ENCODE peak calls at places on chromosomes 1 and 21, in five cellular contexts. One of them, this sample, is unnamed.

GRCh38 chr1:217274416-217274815 is 356.5 kb downstream of the GPATCH2 start:
- DNase-seq in tibial nerve: no peak
- DNase-seq in K562: no peak
- DNase-seq in A549: no peak
- DNase-seq in ovary: no peak
- DNase-seq in this sample: no peak

GRCh38 chr1:91826248-91826647 is 59.7 kb downstream of the TGFBR3 start:
- DNase-seq in tibial nerve: no peak
- DNase-seq in K562: no peak
- DNase-seq in A549: no peak
- DNase-seq in ovary: no peak
- DNase-seq in this sample: no peak

GRCh38 chr1:163427336-163427735 is 105.6 kb downstream of the NUF2 start:
- DNase-seq in tibial nerve: no peak
- DNase-seq in K562: no peak
- DNase-seq in A549: no peak
- DNase-seq in ovary: no peak
- DNase-seq in this sample: no peak

GRCh38 chr21:44993321-44994015 is 53.6 kb downstream of the SLX9 start:
- DNase-seq in tibial nerve: no peak
- DNase-seq in K562: no peak
- DNase-seq in A549: no peak
- DNase-seq in ovary: no peak
- DNase-seq in this sample: no peak

GRCh38 chr1:173426057-173426456 is 51.1 kb upstream of the PRDX6 start:
- DNase-seq in tibial nerve: no peak
- DNase-seq in K562: no peak
- DNase-seq in A549: no peak
- DNase-seq in ovary: no peak
- DNase-seq in this sample: no peak

GRCh38 chr1:40711465-40712404 is 20.2 kb downstream of the NFYC start:
- DNase-seq in tibial nerve: no peak
- DNase-seq in K562: no peak
- DNase-seq in A549: peak; percentile 13
- DNase-seq in ovary: no peak
- DNase-seq in this sample: no peak

GRCh38 chr1:74570797-74571492 is 58.5 kb upstream of the LRRC53 start:
- DNase-seq in tibial nerve: no peak
- DNase-seq in K562: no peak
- DNase-seq in A549: no peak
- DNase-seq in ovary: no peak
- DNase-seq in this sample: no peak

GRCh38 chr21:36704281-36704957 is 5.5 kb downstream of the SIM2 start:
- DNase-seq in tibial nerve: no peak
- DNase-seq in K562: no peak
- DNase-seq in A549: no peak
- DNase-seq in ovary: no peak
- DNase-seq in this sample: no peak

GRCh38 chr1:220182081-220182480 is 88.1 kb downstream of the IARS2 start:
- DNase-seq in tibial nerve: no peak
- DNase-seq in K562: no peak
- DNase-seq in A549: no peak
- DNase-seq in ovary: no peak
- DNase-seq in this sample: no peak

GRCh38 chr21:44057960-44058651 is 46.0 kb downstream of the TRAPPC10 start:
- DNase-seq in tibial nerve: no peak
- DNase-seq in K562: no peak
- DNase-seq in A549: no peak
- DNase-seq in ovary: no peak
- DNase-seq in this sample: no peak

GRCh38 chr1:234782821-234783220 is 172.8 kb upstream of the IRF2BP2 start:
- DNase-seq in tibial nerve: no peak
- DNase-seq in K562: no peak
- DNase-seq in A549: no peak
- DNase-seq in ovary: no peak
- DNase-seq in this sample: no peak

GRCh38 chr1:98328855-98329254 is 332.7 kb upstream of the SNX7 start:
- DNase-seq in tibial nerve: no peak
- DNase-seq in K562: no peak
- DNase-seq in A549: no peak
- DNase-seq in ovary: no peak
- DNase-seq in this sample: no peak

GRCh38 chr1:32924881-32925344 is 23.7 kb upstream of the TMEM54 start:
- DNase-seq in tibial nerve: no peak
- DNase-seq in K562: peak; percentile 29
- DNase-seq in A549: no peak
- DNase-seq in ovary: no peak
- DNase-seq in this sample: peak; percentile 44

GRCh38 chr21:40947713-40948112 is 100.8 kb upstream of the DSCAM start:
- DNase-seq in tibial nerve: no peak
- DNase-seq in K562: no peak
- DNase-seq in A549: no peak
- DNase-seq in ovary: no peak
- DNase-seq in this sample: no peak

GRCh38 chr1:109112652-109113285 is 1.1 kb upstream of the ELAPOR1 start:
- DNase-seq in tibial nerve: peak; percentile 87
- DNase-seq in K562: peak; percentile 96
- DNase-seq in A549: peak; percentile 84
- DNase-seq in ovary: peak; percentile 86
- DNase-seq in this sample: peak; percentile 95

GRCh38 chr1:225762444-225762843 is 15.2 kb upstream of the SRP9 start:
- DNase-seq in tibial nerve: no peak
- DNase-seq in K562: no peak
- DNase-seq in A549: peak; percentile 60
- DNase-seq in ovary: no peak
- DNase-seq in this sample: peak; percentile 9

GRCh38 chr1:60146884-60147283 is 73.3 kb upstream of the C1orf87 start:
- DNase-seq in tibial nerve: no peak
- DNase-seq in K562: no peak
- DNase-seq in A549: no peak
- DNase-seq in ovary: no peak
- DNase-seq in this sample: no peak

GRCh38 chr1:168693872-168694238 is 35.2 kb downstream of the DPT start:
- DNase-seq in tibial nerve: no peak
- DNase-seq in K562: no peak
- DNase-seq in A549: no peak
- DNase-seq in ovary: no peak
- DNase-seq in this sample: no peak

GRCh38 chr1:16019580-16020277 is 1.9 kb upstream of the HSPB7 start:
- DNase-seq in tibial nerve: no peak
- DNase-seq in K562: no peak
- DNase-seq in A549: no peak
- DNase-seq in ovary: peak; percentile 40
- DNase-seq in this sample: no peak

GRCh38 chr1:221794079-221794670 is 52.3 kb upstream of the DUSP10 start:
- DNase-seq in tibial nerve: no peak
- DNase-seq in K562: no peak
- DNase-seq in A549: no peak
- DNase-seq in ovary: no peak
- DNase-seq in this sample: no peak

GRCh38 chr1:65063025-65063424 is 85.0 kb upstream of the AK4 start:
- DNase-seq in tibial nerve: no peak
- DNase-seq in K562: no peak
- DNase-seq in A549: peak; percentile 24
- DNase-seq in ovary: no peak
- DNase-seq in this sample: no peak

GRCh38 chr1:48784301-48784700 is 7.6 kb upstream of the BEND5 start:
- DNase-seq in tibial nerve: no peak
- DNase-seq in K562: no peak
- DNase-seq in A549: no peak
- DNase-seq in ovary: no peak
- DNase-seq in this sample: no peak

GRCh38 chr1:67937651-67938050 is 104.4 kb upstream of the GNG12 start:
- DNase-seq in tibial nerve: no peak
- DNase-seq in K562: no peak
- DNase-seq in A549: no peak
- DNase-seq in ovary: peak; percentile 68
- DNase-seq in this sample: no peak

GRCh38 chr1:66834926-66835325 is 33.9 kb upstream of the INSL5 start:
- DNase-seq in tibial nerve: no peak
- DNase-seq in K562: no peak
- DNase-seq in A549: no peak
- DNase-seq in ovary: no peak
- DNase-seq in this sample: no peak

GRCh38 chr1:37391181-37391949 is 83.0 kb upstream of the ZC3H12A start:
- DNase-seq in tibial nerve: no peak
- DNase-seq in K562: no peak
- DNase-seq in A549: peak; percentile 16
- DNase-seq in ovary: no peak
- DNase-seq in this sample: no peak

GRCh38 chr21:46114963-46115362 is 17.1 kb downstream of the COL6A2 start:
- DNase-seq in tibial nerve: peak; percentile 11
- DNase-seq in K562: no peak
- DNase-seq in A549: no peak
- DNase-seq in ovary: peak; percentile 16
- DNase-seq in this sample: no peak

GRCh38 chr1:173002891-173003582 is 47.7 kb downstream of the TNFSF18 start:
- DNase-seq in tibial nerve: no peak
- DNase-seq in K562: no peak
- DNase-seq in A549: peak; percentile 41
- DNase-seq in ovary: no peak
- DNase-seq in this sample: no peak

DNA sequence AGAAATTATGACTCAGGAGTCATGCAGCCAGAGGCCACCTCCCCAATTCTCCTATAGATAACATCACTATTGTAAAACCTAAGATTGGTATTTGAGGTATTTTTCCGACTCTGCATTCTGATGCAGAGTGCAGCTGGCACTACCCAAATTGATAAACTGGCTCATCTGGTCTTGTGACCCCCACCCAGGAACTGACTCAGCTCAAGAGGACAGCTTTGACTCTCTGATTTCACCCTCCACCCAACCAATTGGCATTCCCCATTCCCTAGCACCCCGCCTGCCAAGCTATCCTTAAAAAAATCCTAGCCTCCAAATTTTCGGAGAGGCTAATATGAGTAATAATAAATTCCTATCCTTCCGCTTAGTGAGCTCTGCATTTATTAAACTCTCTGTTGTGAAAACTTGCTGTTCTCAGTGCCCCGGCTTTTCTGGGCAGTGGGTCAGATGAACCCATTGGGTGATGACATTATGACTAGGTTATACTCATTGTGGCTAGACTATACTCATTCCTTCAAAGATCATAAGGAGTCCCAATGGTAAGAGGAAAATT is 39.4 kb upstream of the EPS15 start:
- DNase-seq in tibial nerve: no peak
- DNase-seq in K562: no peak
- DNase-seq in A549: peak; percentile 13
- DNase-seq in ovary: no peak
- DNase-seq in this sample: no peak
- TF ChIP-seq EP300 in tibial nerve: no peak
- TF ChIP-seq EP300 in K562: no peak
- TF ChIP-seq EP300 in A549: no peak
- TF ChIP-seq EP300 in ovary: no peak
- TF ChIP-seq EP300 in this sample: no peak

GRCh38 chr1:179587336-179587735 is 4.3 kb upstream of the TDRD5 start:
- DNase-seq in tibial nerve: no peak
- DNase-seq in K562: no peak
- DNase-seq in A549: no peak
- DNase-seq in ovary: no peak
- DNase-seq in this sample: no peak

GRCh38 chr1:179588425-179589024 is 3.1 kb upstream of the TDRD5 start:
- DNase-seq in tibial nerve: no peak
- DNase-seq in K562: no peak
- DNase-seq in A549: no peak
- DNase-seq in ovary: no peak
- DNase-seq in this sample: no peak

GRCh38 chr1:179583869-179584268 is 7.8 kb upstream of the TDRD5 start:
- DNase-seq in tibial nerve: no peak
- DNase-seq in K562: no peak
- DNase-seq in A549: no peak
- DNase-seq in ovary: no peak
- DNase-seq in this sample: no peak

GRCh38 chr1:179589524-179589923 is 2.1 kb upstream of the TDRD5 start:
- DNase-seq in tibial nerve: no peak
- DNase-seq in K562: no peak
- DNase-seq in A549: no peak
- DNase-seq in ovary: no peak
- DNase-seq in this sample: no peak

GRCh38 chr1:179586107-179586823 is 5.4 kb upstream of the TDRD5 start:
- DNase-seq in tibial nerve: no peak
- DNase-seq in K562: peak; percentile 66
- DNase-seq in A549: peak; percentile 81
- DNase-seq in ovary: peak; percentile 38
- DNase-seq in this sample: peak; percentile 85
- TF ChIP-seq EP300 in tibial nerve: no peak
- TF ChIP-seq EP300 in K562: no peak
- TF ChIP-seq EP300 in A549: no peak
- TF ChIP-seq EP300 in ovary: no peak
- TF ChIP-seq EP300 in this sample: no peak

GRCh38 chr1:46516551-46516950 is 26.9 kb downstream of the DMBX1 start:
- DNase-seq in tibial nerve: no peak
- DNase-seq in K562: no peak
- DNase-seq in A549: no peak
- DNase-seq in ovary: no peak
- DNase-seq in this sample: no peak

GRCh38 chr1:46516140-46516539 is 26.5 kb downstream of the DMBX1 start:
- DNase-seq in tibial nerve: no peak
- DNase-seq in K562: no peak
- DNase-seq in A549: no peak
- DNase-seq in ovary: no peak
- DNase-seq in this sample: no peak

GRCh38 chr1:46519209-46519608 is 29.6 kb downstream of the DMBX1 start:
- DNase-seq in tibial nerve: no peak
- DNase-seq in K562: no peak
- DNase-seq in A549: no peak
- DNase-seq in ovary: no peak
- DNase-seq in this sample: no peak

GRCh38 chr1:46517010-46517600 is 27.5 kb downstream of the DMBX1 start:
- DNase-seq in tibial nerve: no peak
- DNase-seq in K562: peak; percentile 73
- DNase-seq in A549: peak; percentile 34
- DNase-seq in ovary: no peak
- DNase-seq in this sample: peak; percentile 90

DNA sequence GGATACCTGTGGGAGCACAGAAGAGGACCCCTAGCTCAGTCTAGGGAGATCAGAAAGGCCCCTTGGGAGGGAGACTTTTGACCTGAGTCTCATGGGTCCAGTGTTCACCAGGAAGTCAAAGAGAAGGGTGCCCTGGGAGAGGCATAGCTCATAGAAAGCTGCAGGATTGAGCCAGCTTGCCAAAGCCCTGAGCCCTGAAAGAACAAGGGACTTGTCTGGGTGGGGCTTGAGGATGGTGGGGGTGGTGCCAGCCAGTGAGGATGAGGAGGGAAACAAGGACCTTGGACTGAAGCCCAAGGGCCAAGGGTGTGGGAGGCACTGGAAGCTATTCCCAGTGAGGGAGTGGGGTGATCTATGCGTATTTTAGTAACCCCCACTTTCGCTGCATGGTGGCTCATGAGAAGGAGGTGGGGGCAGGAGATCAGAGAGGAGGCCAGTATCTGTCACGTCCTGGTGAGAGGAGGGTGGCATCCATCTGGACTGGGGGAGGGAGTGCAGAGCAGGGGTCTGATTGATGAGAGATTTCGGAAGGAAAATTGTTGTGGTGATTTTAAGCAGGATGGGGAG is 28.4 kb downstream of the DMBX1 start:
- DNase-seq in tibial nerve: no peak
- DNase-seq in K562: no peak
- DNase-seq in A549: no peak
- DNase-seq in ovary: no peak
- DNase-seq in this sample: no peak
- TF ChIP-seq EP300 in tibial nerve: no peak
- TF ChIP-seq EP300 in K562: no peak
- TF ChIP-seq EP300 in A549: no peak
- TF ChIP-seq EP300 in ovary: no peak
- TF ChIP-seq EP300 in this sample: no peak

GRCh38 chr1:150152182-150152536 is 2.4 kb downstream of the PLEKHO1 start:
- DNase-seq in tibial nerve: no peak
- DNase-seq in K562: no peak
- DNase-seq in A549: no peak
- DNase-seq in ovary: no peak
- DNase-seq in this sample: no peak
- TF ChIP-seq EP300 in tibial nerve: no peak
- TF ChIP-seq EP300 in K562: no peak
- TF ChIP-seq EP300 in A549: no peak
- TF ChIP-seq EP300 in ovary: no peak
- TF ChIP-seq EP300 in this sample: peak; percentile 10

This sample was measured in stomach.